ENCODE peak calls at places on chromosomes 7 and 10, in five cellular contexts. D is HFF-Myc, P is adrenal gland, T is endothelial cell, J is Peyer's patch. X is an unnamed sample.

GRCh38 chr7:140223515-140224221 is 46.9 kb upstream of the KDM7A start:
- DNase-seq in D (no peak), P (no peak), T (no peak), J (no peak), X (no peak)

GRCh38 chr10:51063659-51064535 is 10.4 kb upstream of the PRKG1 start:
- DNase-seq in D (peak), P (no peak), T (no peak), J (no peak), X (no peak)

GRCh38 chr7:152313879-152314604 is 121.8 kb downstream of the KMT2C start:
- DNase-seq in D (peak), P (peak), T (no peak), J (no peak), X (no peak)

GRCh38 chr10:77939561-77940001 is 13.0 kb upstream of the DLG5 start:
- DNase-seq in D (no peak), P (no peak), T (no peak), J (no peak), X (no peak)

GRCh38 chr7:50687575-50688261 is 95.0 kb downstream of the GRB10 start:
- DNase-seq in D (no peak), P (no peak), T (no peak), J (no peak), X (no peak)

GRCh38 chr10:113631680-113632079 is 32.2 kb downstream of the NRAP start:
- DNase-seq in D (no peak), P (no peak), T (no peak), J (no peak), X (no peak)

GRCh38 chr7:146449625-146450024 is 333.0 kb downstream of the CNTNAP2 start:
- DNase-seq in D (no peak), P (no peak), T (no peak), J (no peak), X (no peak)

GRCh38 chr10:132905661-132906060 is 36.7 kb downstream of the CFAP46 start:
- DNase-seq in D (no peak), P (no peak), T (no peak), J (no peak), X (no peak)

GRCh38 chr10:124621637-124622036 is 122.5 kb downstream of the FAM53B start:
- DNase-seq in D (no peak), P (no peak), T (no peak), J (no peak), X (no peak)

GRCh38 chr10:119252051-119252465 is 44.7 kb downstream of the GRK5 start:
- DNase-seq in D (no peak), P (no peak), T (no peak), J (no peak), X (no peak)

GRCh38 chr10:119252470-119253151 is 45.2 kb downstream of the GRK5 start:
- DNase-seq in D (no peak), P (no peak), T (no peak), J (no peak), X (no peak)

GRCh38 chr10:119254355-119254754 is 47.0 kb downstream of the GRK5 start:
- DNase-seq in D (no peak), P (no peak), T (no peak), J (no peak), X (no peak)

GRCh38 chr10:119251315-119251708 is 43.9 kb downstream of the GRK5 start:
- DNase-seq in D (no peak), P (no peak), T (no peak), J (no peak), X (no peak)

DNA sequence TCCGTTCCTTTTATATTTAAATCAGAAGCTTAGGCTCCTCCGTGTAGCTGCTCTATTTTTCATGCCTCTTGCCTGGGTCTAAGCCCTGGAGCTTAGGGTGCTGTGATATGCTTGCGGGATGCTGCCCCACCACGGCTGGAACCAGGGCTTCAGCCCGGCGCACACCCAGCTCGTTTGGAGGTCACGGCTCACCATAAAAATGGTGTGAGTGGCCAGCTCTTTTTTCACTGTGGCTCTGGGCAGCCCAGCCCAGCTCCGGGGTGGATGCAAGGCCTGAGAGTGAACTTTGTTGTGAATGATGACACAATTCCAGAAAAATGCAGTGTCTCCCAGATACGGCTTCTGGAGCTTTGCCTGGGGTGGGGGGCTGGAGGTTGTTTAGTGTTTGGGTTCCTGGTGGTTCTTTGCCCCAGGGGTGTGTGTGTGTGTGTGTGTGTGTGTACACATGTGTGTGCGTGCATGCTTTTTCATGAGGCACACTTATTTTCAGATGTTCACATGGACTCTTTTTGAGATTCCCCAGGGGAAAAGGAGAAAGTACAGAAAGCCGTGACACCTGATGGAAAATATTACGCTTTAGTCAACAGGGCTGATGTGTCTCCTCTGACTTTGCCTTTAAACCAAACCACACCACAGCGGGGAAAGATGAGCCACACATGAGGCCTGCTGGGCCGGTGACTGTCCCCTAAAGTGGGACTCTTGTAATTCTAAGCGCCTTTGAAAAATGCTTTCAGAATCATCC is 46.2 kb downstream of the GRK5 start:
- DNase-seq in D (peak), P (peak), T (no peak), J (no peak), X (no peak)
- TF ChIP-seq CTCF in D (no peak), P (no peak), T (no peak), J (no peak), X (no peak)

DNA sequence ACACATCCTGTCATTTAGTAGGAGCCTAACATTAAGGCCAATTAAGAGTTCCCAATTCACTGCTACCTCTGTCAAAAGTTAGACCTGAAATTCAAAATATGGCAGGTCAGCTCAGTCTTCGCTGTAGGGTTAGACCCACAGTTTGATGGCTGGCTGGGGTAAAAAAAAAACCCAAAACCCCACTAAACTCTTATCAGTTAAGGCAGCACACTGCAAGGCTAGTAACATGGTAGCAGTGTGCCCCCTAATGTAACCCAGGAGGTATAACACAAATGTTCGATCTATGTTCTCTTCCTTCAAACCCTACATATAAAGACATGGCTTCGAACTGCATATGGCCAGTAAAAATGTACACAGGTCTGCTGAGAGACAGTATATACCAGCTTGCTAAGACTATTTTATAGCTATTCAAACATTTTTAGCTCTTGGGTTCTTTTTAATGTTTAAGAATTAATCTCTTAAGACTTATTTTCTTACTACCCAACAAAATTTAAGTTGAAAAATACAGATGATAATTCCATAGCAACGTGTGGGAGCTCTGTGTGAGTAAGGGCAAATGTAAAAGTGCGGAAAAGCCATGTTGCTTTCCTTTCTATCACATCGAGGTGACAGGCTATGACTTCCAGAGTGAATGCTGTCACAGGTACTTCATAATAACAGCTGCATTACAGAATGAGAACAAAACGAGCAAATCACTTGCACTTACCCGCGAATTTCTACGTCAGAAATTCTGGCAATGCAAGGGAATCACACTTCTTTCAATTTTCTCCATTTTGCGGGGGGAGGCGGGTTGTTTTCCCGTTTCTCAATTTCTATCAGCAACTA is 168.4 kb upstream of the IMMP2L start:
- DNase-seq in D (no peak), P (no peak), T (no peak), J (no peak), X (no peak)
- TF ChIP-seq CTCF in D (peak), P (peak), T (peak), J (no peak), X (peak)

DNA sequence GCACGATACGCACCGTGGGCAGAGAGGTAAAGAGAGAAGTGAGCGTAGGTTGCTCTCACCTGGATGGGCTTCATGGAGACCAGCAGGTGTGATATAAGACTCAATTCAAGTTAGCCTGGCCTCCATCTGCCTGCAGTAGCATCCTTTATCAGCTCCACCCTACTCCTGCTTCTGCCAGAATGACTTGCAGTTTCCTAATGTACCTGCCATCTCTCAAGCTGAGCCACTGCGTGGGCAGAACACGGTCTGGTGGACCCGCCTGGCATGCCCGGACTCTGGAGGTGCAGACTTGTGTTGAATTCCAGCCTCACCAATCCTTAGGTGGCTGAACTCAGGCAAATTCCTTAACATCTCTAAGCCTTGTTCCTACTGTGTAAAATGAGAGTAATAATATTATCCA is 64.3 kb downstream of the STEAP1B start:
- DNase-seq in D (no peak), P (no peak), T (no peak), J (no peak), X (no peak)
- TF ChIP-seq CTCF in D (no peak), P (no peak), T (no peak), J (no peak), X (no peak)

DNA sequence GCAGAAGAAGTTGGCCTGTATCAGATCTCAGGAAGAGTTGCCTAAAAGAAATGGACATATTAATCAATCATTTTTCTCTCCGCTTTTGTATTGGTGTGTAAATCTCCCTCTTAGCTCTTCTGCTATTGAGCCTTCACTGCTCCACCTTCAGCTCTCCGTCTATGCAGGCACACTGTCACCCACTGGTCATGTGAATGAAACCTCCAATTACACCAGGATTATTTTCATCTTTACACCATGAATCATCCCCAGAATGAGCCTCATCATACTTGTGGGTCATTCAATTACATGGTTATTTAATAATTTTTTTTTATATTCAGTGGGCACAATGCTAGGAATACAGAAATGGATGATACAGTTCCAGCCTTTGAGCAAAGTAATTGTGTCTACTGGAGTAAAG is 92.6 kb downstream of the LRRC4 start:
- DNase-seq in D (no peak), P (no peak), T (no peak), J (no peak), X (no peak)
- TF ChIP-seq CTCF in D (no peak), P (no peak), T (no peak), J (no peak), X (no peak)

GRCh38 chr10:129335396-129335795 is 131.6 kb upstream of the MGMT start:
- DNase-seq in D (no peak), P (no peak), T (no peak), J (no peak), X (no peak)
- TF ChIP-seq CTCF in D (no peak), P (no peak), T (no peak), J (no peak), X (no peak)

GRCh38 chr10:70145666-70146488 is 623 bp downstream of the TYSND1 start:
- DNase-seq in D (peak), P (peak), T (peak), J (peak), X (peak)
- TF ChIP-seq CTCF in D (peak), P (peak), T (no peak), J (peak), X (peak)

DNA sequence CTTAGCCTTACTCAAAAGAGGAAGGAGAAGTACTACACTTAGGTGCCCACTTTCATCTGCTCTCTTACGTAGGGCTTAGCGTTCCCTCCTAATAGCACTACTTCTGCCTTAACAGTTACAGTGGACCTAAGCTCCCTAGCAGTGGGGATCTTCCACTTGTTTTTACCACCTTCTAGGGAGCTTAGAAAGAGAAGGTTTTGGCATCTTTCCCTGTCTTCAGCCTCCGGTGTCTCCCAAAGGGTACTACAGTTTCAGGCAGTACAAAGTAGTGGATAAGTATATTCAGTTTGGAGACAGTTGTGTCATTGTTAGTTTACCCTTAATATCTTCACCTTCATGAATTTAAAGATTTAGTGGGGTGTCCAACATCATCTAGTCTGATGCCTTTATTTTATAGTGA is 14.6 kb downstream of the CHRM2 start:
- DNase-seq in D (no peak), P (no peak), T (no peak), J (no peak), X (no peak)
- TF ChIP-seq CTCF in D (no peak), P (no peak), T (peak), J (no peak), X (no peak)

GRCh38 chr10:21534611-21535493 is 820 bp downstream of the MLLT10 start:
- DNase-seq in D (no peak), P (peak), T (peak), J (peak), X (peak)
- TF ChIP-seq CTCF in D (no peak), P (no peak), T (no peak), J (no peak), X (no peak)

DNA sequence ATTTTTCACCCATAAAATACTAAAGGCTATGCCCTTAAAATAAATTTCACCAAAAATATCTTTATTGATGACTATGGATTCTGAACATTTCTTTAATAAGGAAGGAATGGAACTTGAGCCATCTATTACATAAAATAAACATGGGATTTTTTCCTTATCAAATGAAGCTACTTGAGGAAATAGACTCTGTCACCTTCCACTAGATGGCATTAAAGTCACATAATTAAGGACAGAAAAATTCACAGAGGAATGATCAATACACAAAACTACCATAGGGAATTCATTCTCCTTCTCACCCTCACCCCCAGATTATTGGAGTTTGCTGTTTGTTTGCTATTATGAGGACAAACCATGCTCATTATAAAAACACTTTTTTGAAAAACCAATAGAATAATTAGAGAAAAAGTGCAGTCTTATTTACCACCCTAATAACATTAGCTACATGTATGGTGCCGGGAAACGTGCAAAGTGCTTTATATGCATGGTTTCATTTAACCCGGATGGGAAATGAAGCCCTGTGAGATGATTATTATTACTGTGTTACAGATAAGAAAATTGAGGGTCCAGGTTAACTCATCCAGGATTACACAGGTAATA is 21.1 kb upstream of the FOXI2 start:
- DNase-seq in D (no peak), P (no peak), T (no peak), J (no peak), X (no peak)
- TF ChIP-seq CTCF in D (no peak), P (peak), T (no peak), J (no peak), X (peak)